ENCODE peak calls at places on chromosomes 1 and 21, in ten cellular contexts. W, V, J, U, Z, I, N, P, K and Y are unnamed samples. For H3K4me1 and H3K27me3, the result is how much of the 10 kb centered on the place peaks cover.

GRCh38 chr1:198959032-198959431 is 320.2 kb downstream of the PTPRC start:
- DNase-seq in I (no peak), K (no peak), W (no peak), V (no peak), U (no peak), N (no peak), J (no peak), P (no peak), Z (no peak), Y (no peak)

GRCh38 chr1:175508320-175509110 is 234.9 kb downstream of the TNR start:
- DNase-seq in P (no peak), N (no peak), V (no peak), K (no peak), U (no peak), Z (no peak), W (no peak), I (no peak), J (no peak), Y (peak)

GRCh38 chr1:169795687-169796086 is 980 bp upstream of the METTL18 start:
- DNase-seq in P (peak), N (peak), J (no peak), K (no peak), I (no peak), Z (no peak), V (no peak), U (no peak), W (no peak), Y (no peak)

GRCh38 chr1:72830606-72831390 is 548.5 kb upstream of the NEGR1 start:
- DNase-seq in N (no peak), I (no peak), K (no peak), P (peak), J (no peak), W (no peak), Z (no peak), U (peak), V (no peak), Y (no peak)

GRCh38 chr1:199665371-199665770 is 362.1 kb upstream of the NR5A2 start:
- DNase-seq in P (no peak), N (no peak), J (no peak), V (no peak), K (no peak), I (no peak), W (no peak), Z (no peak), U (no peak), Y (no peak)

GRCh38 chr21:26550357-26550756 is 22.7 kb downstream of the CYYR1 start:
- DNase-seq in W (no peak), P (no peak), J (no peak), N (no peak), Z (no peak), K (no peak), U (no peak), V (no peak), I (no peak), Y (no peak)

GRCh38 chr1:230749635-230750034 is 2.4 kb downstream of the CAPN9 start:
- DNase-seq in N (no peak), I (no peak), V (no peak), P (no peak), W (no peak), U (no peak), Z (no peak), K (no peak), J (no peak), Y (no peak)

GRCh38 chr1:114008352-114009041 is 29.2 kb downstream of the OLFML3 start:
- DNase-seq in J (no peak), P (no peak), V (no peak), W (no peak), N (no peak), I (no peak), U (no peak), K (no peak), Z (no peak), Y (peak)

GRCh38 chr1:246923482-246923881 is 8.3 kb downstream of the AHCTF1 start:
- DNase-seq in U (no peak), V (no peak), P (no peak), N (no peak), I (no peak), W (no peak), J (no peak), Z (no peak), K (no peak), Y (peak)

GRCh38 chr1:247906504-247907047 is 11.2 kb downstream of the OR2W3 start:
- DNase-seq in I (peak), K (no peak), N (peak), J (peak), V (peak), U (no peak), W (no peak), Z (peak), P (peak), Y (peak)

GRCh38 chr1:27403065-27403726 is 10.8 kb downstream of the GPR3 start:
- DNase-seq in W (peak), U (peak), N (no peak), Z (peak), I (peak), J (peak), P (peak), V (no peak), K (peak), Y (no peak)

GRCh38 chr1:209567788-209568187 is 15.7 kb upstream of the CAMK1G start:
- DNase-seq in V (no peak), I (no peak), N (no peak), J (no peak), Z (peak), P (no peak), W (no peak), K (peak), U (no peak), Y (peak)

GRCh38 chr1:154434346-154435075 is 29.4 kb downstream of the IL6R start:
- DNase-seq in U (peak), W (peak), K (peak), Z (no peak), J (peak), P (no peak), N (no peak), I (peak), V (no peak), Y (no peak)

GRCh38 chr1:30756545-30757195 is 904 bp downstream of the LAPTM5 start:
- DNase-seq in N (peak), W (peak), Z (peak), U (peak), P (no peak), J (peak), V (peak), K (peak), I (peak), Y (peak)

GRCh38 chr1:109905520-109905919 is 5.1 kb upstream of the CSF1 start:
- DNase-seq in N (no peak), P (no peak), U (no peak), J (no peak), W (no peak), V (no peak), K (no peak), I (peak), Z (no peak), Y (no peak)

GRCh38 chr1:24417681-24418080 is 2.1 kb downstream of the NIPAL3 start:
- DNase-seq in I (no peak), K (no peak), W (no peak), V (no peak), N (no peak), J (no peak), Z (peak), P (no peak), U (no peak), Y (peak)

GRCh38 chr21:15617968-15618367 is 111.8 kb upstream of the USP25 start:
- DNase-seq in V (no peak), W (no peak), J (no peak), N (no peak), U (no peak), Z (peak), K (no peak), P (peak), I (peak), Y (peak)

GRCh38 chr1:23103001-23103879 is 65.4 kb downstream of the LUZP1 start:
- DNase-seq in N (no peak), I (peak), Z (peak), K (no peak), J (peak), U (no peak), V (peak), P (no peak), W (no peak), Y (peak)
- H3K4me1 ChIP-seq in N (under half), I (under half), Z (half or more), K (under half), J (under half), U (under half), V (under half), P (under half), W (under half), Y (under half)

GRCh38 chr1:86152887-86153286 is 3.7 kb downstream of the COL24A1 start:
- DNase-seq in U (no peak), I (no peak), W (no peak), V (no peak), J (no peak), P (no peak), N (no peak), Z (no peak), K (no peak), Y (no peak)

GRCh38 chr1:86155807-86156561 is 588 bp downstream of the COL24A1 start:
- DNase-seq in Z (no peak), W (no peak), N (no peak), U (peak), P (peak), V (no peak), K (peak), I (peak), J (peak), Y (peak)

GRCh38 chr1:86154581-86155060 is 2.0 kb downstream of the COL24A1 start:
- DNase-seq in J (no peak), W (no peak), V (no peak), N (no peak), P (peak), I (peak), Z (no peak), K (no peak), U (no peak), Y (no peak)

GRCh38 chr1:86156571-86157455 is at the start of gene COL24A1:
- DNase-seq in V (no peak), J (peak), W (peak), Z (peak), K (peak), N (no peak), P (peak), I (peak), U (peak), Y (no peak)

GRCh38 chr1:86155061-86155806 is 1.3 kb downstream of the COL24A1 start:
- DNase-seq in Z (no peak), W (peak), K (no peak), J (no peak), V (no peak), I (peak), P (peak), N (no peak), U (peak), Y (no peak)
- H3K27me3 ChIP-seq in Z (half or more), W (under half), K (under half), J (under half), V (under half), I (under half), P (half or more), N (under half), U (under half), Y (under half)

GRCh38 chr1:208215393-208215792 is 28.8 kb downstream of the PLXNA2 start:
- DNase-seq in J (no peak), U (no peak), N (no peak), Z (no peak), P (no peak), K (no peak), V (no peak), W (no peak), I (no peak), Y (no peak)
- H3K4me1 ChIP-seq in J (under half), U (half or more), N (under half), Z (under half), P (under half), K (under half), V (under half), W (under half), I (under half), Y (under half)

DNA sequence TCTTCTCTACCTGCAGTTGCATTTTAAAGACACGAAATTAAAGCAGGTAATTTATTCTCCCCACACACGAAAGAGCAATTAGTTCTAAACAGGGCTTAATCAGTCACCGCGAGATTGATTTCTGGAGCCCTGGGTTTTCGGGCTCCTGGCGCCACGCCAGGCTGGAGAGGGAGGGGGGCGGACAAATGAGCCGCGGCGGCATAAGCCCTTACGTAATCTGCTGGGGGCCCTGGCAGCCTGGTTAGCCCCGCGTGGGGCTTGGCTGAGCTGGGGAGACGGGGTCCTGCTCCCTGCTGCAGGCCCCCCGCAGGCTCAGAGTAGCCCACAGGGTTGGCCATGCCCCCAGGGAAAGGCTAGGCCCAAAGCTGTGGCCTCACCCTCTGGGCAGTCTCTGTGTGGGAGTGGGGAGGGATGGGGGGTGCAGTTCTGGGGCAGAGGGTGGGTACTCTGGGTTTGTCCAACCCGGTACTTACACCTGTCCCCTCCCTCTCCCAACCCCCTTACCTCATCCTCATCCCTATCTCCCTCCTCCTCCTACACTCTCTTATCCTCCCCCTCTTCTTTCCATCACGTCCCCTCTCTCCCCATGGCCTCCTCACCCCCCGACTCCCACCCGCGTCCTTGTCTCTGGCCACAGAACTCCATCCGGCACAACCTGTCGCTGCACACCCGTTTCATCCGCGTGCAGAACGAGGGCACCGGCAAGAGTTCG is 19.9 kb downstream of the FOXO6 start:
- DNase-seq in P (no peak), K (no peak), W (peak), Z (no peak), N (no peak), U (peak), I (no peak), J (no peak), V (no peak), Y (no peak)
- H3K27me3 ChIP-seq in P (half or more), K (under half), W (under half), Z (under half), N (under half), U (under half), I (under half), J (under half), V (under half), Y (half or more)

DNA sequence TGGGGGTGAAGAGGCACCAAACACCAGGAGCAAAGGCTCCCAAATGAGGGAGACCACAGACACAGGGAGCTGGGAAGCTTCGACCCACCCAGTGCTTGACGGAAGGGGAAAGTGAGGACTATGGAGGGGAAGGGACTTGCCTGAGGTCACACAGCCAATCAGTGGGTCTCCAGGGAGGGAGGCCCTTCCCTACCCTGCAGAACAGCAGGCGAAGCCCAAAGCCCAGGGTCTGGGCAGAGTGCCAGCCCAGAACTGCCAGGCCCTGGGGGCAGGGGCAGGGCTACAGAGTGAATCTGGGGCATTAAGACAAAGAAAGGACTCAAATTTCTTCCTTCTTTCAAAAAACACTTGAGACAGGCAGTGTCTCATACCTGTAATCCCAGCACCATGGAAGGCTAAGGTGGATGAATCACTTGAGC is 45.5 kb upstream of the ECE1 start:
- DNase-seq in I (no peak), Z (peak), K (peak), U (no peak), J (peak), N (no peak), P (no peak), V (no peak), W (no peak), Y (peak)
- H3K4me1 ChIP-seq in I (under half), Z (half or more), K (half or more), U (half or more), J (half or more), N (under half), P (under half), V (half or more), W (under half), Y (under half)

GRCh38 chr1:156445789-156446263 is 54.7 kb downstream of the MEF2D start:
- DNase-seq in K (peak), W (peak), Z (peak), U (peak), V (peak), P (peak), N (peak), J (peak), I (peak), Y (no peak)
- H3K27me3 ChIP-seq in K (under half), W (under half), Z (under half), U (under half), V (under half), P (under half), N (under half), J (under half), I (under half), Y (under half)

DNA sequence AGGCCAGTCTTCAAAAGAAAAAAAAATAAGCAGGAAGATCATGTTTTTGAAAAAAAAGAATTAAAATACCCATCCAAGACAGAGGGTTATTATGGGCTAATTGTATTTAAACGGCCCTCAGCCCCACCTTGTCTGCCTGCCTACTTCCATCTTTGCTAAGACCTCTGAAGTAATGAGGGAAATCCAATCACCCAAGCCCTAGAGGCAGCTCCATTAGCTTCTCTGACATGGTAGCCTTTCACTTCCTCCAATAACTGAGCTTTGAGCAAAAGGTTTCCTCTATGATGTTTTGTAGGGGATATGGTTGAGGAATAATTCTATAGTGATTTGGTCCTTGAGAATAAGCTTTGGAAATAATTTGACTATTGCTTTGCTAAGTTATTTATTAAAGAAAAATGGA is 178.2 kb upstream of the SGIP1 start:
- DNase-seq in Z (no peak), P (no peak), J (no peak), K (no peak), I (no peak), N (no peak), V (no peak), U (no peak), W (no peak), Y (no peak)
- H3K4me1 ChIP-seq in Z (under half), P (half or more), J (under half), K (under half), I (half or more), N (under half), V (under half), U (half or more), W (under half), Y (under half)

GRCh38 chr1:235631816-235632215 is 17.8 kb downstream of the GNG4 start:
- DNase-seq in P (no peak), K (no peak), N (no peak), U (no peak), V (no peak), J (no peak), I (no peak), W (no peak), Z (no peak), Y (no peak)
- H3K27me3 ChIP-seq in P (under half), K (under half), N (under half), U (under half), V (under half), J (under half), I (under half), W (under half), Z (under half), Y (under half)

GRCh38 chr1:19096036-19096833 is 113.8 kb downstream of the UBR4 start:
- DNase-seq in W (no peak), I (no peak), P (peak), J (peak), V (peak), Z (peak), N (no peak), K (peak), U (no peak), Y (no peak)
- H3K4me1 ChIP-seq in W (under half), I (under half), P (under half), J (under half), V (under half), Z (under half), N (under half), K (under half), U (under half), Y (under half)